ENCODE peak calls at places on chromosomes 13 and 19, in six cellular contexts. One of them, this sample, is unnamed. For H3K4me1, the result is how much of the 10 kb centered on the place peaks cover.

GRCh38 chr13:53873558-53873957 is 844.9 kb downstream of the OLFM4 start:
- DNase-seq in hepatocyte: no peak
- DNase-seq in DND-41: no peak
- DNase-seq in PC-9: no peak
- DNase-seq in left ventricle myocardium inferior: no peak
- DNase-seq in HCT116: no peak
- DNase-seq in this sample: no peak

GRCh38 chr13:21674271-21675009 is 3.6 kb downstream of the FGF9 start:
- DNase-seq in hepatocyte: peak
- DNase-seq in DND-41: no peak
- DNase-seq in PC-9: no peak
- DNase-seq in left ventricle myocardium inferior: peak
- DNase-seq in HCT116: no peak
- DNase-seq in this sample: no peak

GRCh38 chr13:60837806-60838205 is 440.8 kb downstream of the TDRD3 start:
- DNase-seq in hepatocyte: no peak
- DNase-seq in DND-41: no peak
- DNase-seq in PC-9: no peak
- DNase-seq in left ventricle myocardium inferior: no peak
- DNase-seq in HCT116: no peak
- DNase-seq in this sample: no peak

GRCh38 chr13:97279079-97279411 is 56.9 kb downstream of the MBNL2 start:
- DNase-seq in hepatocyte: no peak
- DNase-seq in DND-41: no peak
- DNase-seq in PC-9: no peak
- DNase-seq in left ventricle myocardium inferior: no peak
- DNase-seq in HCT116: no peak
- DNase-seq in this sample: no peak

GRCh38 chr19:13843104-13843921 is 33.6 kb upstream of the NANOS3 start:
- DNase-seq in hepatocyte: peak
- DNase-seq in DND-41: no peak
- DNase-seq in PC-9: peak
- DNase-seq in left ventricle myocardium inferior: peak
- DNase-seq in HCT116: no peak
- DNase-seq in this sample: peak

GRCh38 chr13:59651479-59651878 is 512.2 kb downstream of the DIAPH3 start:
- DNase-seq in hepatocyte: no peak
- DNase-seq in DND-41: no peak
- DNase-seq in PC-9: no peak
- DNase-seq in left ventricle myocardium inferior: no peak
- DNase-seq in HCT116: no peak
- DNase-seq in this sample: no peak

GRCh38 chr19:31185261-31185660 is 164.0 kb downstream of the TSHZ3 start:
- DNase-seq in hepatocyte: no peak
- DNase-seq in DND-41: no peak
- DNase-seq in PC-9: no peak
- DNase-seq in left ventricle myocardium inferior: no peak
- DNase-seq in HCT116: no peak
- DNase-seq in this sample: no peak

GRCh38 chr19:4077011-4077382 is 10.3 kb upstream of the ZBTB7A start:
- DNase-seq in hepatocyte: no peak
- DNase-seq in DND-41: no peak
- DNase-seq in PC-9: no peak
- DNase-seq in left ventricle myocardium inferior: no peak
- DNase-seq in HCT116: no peak
- DNase-seq in this sample: no peak

GRCh38 chr19:34259367-34259865 is 5.1 kb downstream of the GARRE1 start:
- DNase-seq in hepatocyte: no peak
- DNase-seq in DND-41: no peak
- DNase-seq in PC-9: no peak
- DNase-seq in left ventricle myocardium inferior: no peak
- DNase-seq in HCT116: no peak
- DNase-seq in this sample: no peak

GRCh38 chr19:28294395-28294794 is 918.6 kb downstream of the UQCRFS1 start:
- DNase-seq in hepatocyte: no peak
- DNase-seq in DND-41: no peak
- DNase-seq in PC-9: no peak
- DNase-seq in left ventricle myocardium inferior: no peak
- DNase-seq in HCT116: no peak
- DNase-seq in this sample: no peak

GRCh38 chr13:45807520-45808099 is 43.9 kb downstream of the SIAH3 start:
- DNase-seq in hepatocyte: peak
- DNase-seq in DND-41: no peak
- DNase-seq in PC-9: peak
- DNase-seq in left ventricle myocardium inferior: no peak
- DNase-seq in HCT116: peak
- DNase-seq in this sample: peak

DNA sequence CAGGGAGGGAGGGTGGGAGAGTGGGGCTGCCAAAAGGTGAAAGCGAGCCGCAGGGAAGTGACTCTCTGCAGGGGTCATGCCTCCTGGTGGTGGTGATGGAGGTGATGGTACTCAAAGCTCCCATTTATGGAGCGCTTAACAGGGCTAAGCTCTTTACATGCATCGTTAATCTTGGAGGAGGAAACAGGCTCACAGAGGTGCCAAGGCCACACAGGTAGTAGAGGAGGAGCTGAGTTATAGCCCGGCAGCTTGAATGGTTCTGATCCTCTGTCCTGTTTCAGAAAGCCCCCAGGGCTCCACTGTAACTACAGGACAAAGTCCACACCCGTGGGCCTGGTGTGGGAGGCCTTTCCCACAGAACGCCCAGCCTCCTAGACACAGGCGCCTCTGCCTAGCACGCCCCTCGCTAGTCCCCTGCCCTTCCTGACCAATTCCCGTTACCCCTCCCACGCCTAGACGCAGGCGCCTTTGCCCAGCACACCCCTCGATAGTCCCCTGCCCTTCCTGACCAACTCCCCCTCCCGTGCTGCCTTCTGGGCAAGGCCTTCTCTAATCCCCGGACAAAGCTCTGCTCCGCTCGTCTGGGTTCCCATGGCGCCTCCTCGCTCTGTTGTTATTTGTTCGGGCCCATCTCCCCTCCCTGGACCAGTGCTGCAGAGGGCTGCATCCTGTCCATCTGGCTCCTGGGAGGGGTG is 10.8 kb downstream of the PPP1R37 start:
- DNase-seq in hepatocyte: peak
- DNase-seq in DND-41: no peak
- DNase-seq in PC-9: no peak
- DNase-seq in left ventricle myocardium inferior: no peak
- DNase-seq in HCT116: no peak
- DNase-seq in this sample: no peak
- H3K4me1 ChIP-seq in hepatocyte: half or more
- H3K4me1 ChIP-seq in DND-41: under half
- H3K4me1 ChIP-seq in PC-9: under half
- H3K4me1 ChIP-seq in left ventricle myocardium inferior: half or more
- H3K4me1 ChIP-seq in HCT116: under half
- H3K4me1 ChIP-seq in this sample: under half

GRCh38 chr19:51916167-51916566 is 11.1 kb upstream of the ZNF613 start:
- DNase-seq in hepatocyte: no peak
- DNase-seq in DND-41: no peak
- DNase-seq in PC-9: no peak
- DNase-seq in left ventricle myocardium inferior: no peak
- DNase-seq in HCT116: no peak
- DNase-seq in this sample: no peak
- H3K4me1 ChIP-seq in hepatocyte: under half
- H3K4me1 ChIP-seq in DND-41: under half
- H3K4me1 ChIP-seq in PC-9: under half
- H3K4me1 ChIP-seq in left ventricle myocardium inferior: under half
- H3K4me1 ChIP-seq in HCT116: under half
- H3K4me1 ChIP-seq in this sample: under half

DNA sequence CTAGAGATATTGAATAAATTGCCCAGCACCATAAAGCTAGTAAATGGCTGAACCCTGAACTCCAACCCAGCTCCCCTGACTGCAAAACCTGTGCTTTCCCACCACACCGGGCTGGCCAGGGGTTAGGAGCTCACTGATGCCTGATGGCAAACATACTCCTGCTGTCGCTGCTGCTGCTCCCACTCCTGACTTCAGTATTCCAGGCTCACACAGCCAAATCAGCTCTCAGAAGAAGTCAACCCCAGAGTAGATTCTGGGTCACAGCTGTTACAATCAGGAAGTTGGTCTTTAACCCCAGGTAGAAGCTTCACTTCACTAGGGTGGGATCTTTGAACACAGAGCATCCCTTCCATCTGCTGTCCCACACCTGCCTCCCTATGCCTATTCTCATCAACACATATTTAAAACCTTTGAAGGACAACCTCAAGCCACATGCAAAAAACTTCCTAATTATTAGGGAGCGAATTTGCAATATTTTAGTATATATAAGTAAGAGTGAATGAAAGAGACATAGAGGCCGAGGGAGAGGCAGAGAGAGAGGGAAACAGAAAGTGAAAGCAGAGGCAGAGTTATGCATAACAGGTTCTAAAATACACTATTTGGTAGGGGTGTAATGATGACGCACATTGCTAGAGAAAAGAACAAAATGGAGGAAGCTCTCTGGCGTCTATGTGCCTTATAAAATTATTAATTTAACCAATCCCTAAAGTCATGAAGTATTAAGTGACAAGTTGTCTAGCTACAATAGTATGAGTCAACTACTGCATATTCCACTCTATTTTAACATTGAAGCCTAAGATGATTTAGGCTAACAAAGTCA is 99.4 kb upstream of the SERP2 start:
- DNase-seq in hepatocyte: peak
- DNase-seq in DND-41: peak
- DNase-seq in PC-9: peak
- DNase-seq in left ventricle myocardium inferior: no peak
- DNase-seq in HCT116: no peak
- DNase-seq in this sample: no peak
- H3K4me1 ChIP-seq in hepatocyte: under half
- H3K4me1 ChIP-seq in DND-41: half or more
- H3K4me1 ChIP-seq in PC-9: under half
- H3K4me1 ChIP-seq in left ventricle myocardium inferior: half or more
- H3K4me1 ChIP-seq in HCT116: under half
- H3K4me1 ChIP-seq in this sample: half or more

GRCh38 chr19:41880329-41880708 is 2.7 kb upstream of the ARHGEF1 start:
- DNase-seq in hepatocyte: no peak
- DNase-seq in DND-41: no peak
- DNase-seq in PC-9: no peak
- DNase-seq in left ventricle myocardium inferior: no peak
- DNase-seq in HCT116: no peak
- DNase-seq in this sample: no peak

GRCh38 chr19:41883821-41884733 is 1.1 kb downstream of the ARHGEF1 start:
- DNase-seq in hepatocyte: peak
- DNase-seq in DND-41: peak
- DNase-seq in PC-9: peak
- DNase-seq in left ventricle myocardium inferior: peak
- DNase-seq in HCT116: peak
- DNase-seq in this sample: peak

GRCh38 chr19:41879670-41880328 is 2.7 kb downstream of the CD79A start:
- DNase-seq in hepatocyte: no peak
- DNase-seq in DND-41: no peak
- DNase-seq in PC-9: no peak
- DNase-seq in left ventricle myocardium inferior: no peak
- DNase-seq in HCT116: no peak
- DNase-seq in this sample: no peak

GRCh38 chr19:41883463-41883820 is 458 bp downstream of the ARHGEF1 start:
- DNase-seq in hepatocyte: no peak
- DNase-seq in DND-41: no peak
- DNase-seq in PC-9: no peak
- DNase-seq in left ventricle myocardium inferior: no peak
- DNase-seq in HCT116: no peak
- DNase-seq in this sample: no peak

GRCh38 chr19:41882568-41883462 is at the start of gene ARHGEF1:
- DNase-seq in hepatocyte: peak
- DNase-seq in DND-41: peak
- DNase-seq in PC-9: no peak
- DNase-seq in left ventricle myocardium inferior: peak
- DNase-seq in HCT116: no peak
- DNase-seq in this sample: no peak
- H3K4me1 ChIP-seq in hepatocyte: under half
- H3K4me1 ChIP-seq in DND-41: half or more
- H3K4me1 ChIP-seq in PC-9: under half
- H3K4me1 ChIP-seq in left ventricle myocardium inferior: half or more
- H3K4me1 ChIP-seq in HCT116: under half
- H3K4me1 ChIP-seq in this sample: under half

DNA sequence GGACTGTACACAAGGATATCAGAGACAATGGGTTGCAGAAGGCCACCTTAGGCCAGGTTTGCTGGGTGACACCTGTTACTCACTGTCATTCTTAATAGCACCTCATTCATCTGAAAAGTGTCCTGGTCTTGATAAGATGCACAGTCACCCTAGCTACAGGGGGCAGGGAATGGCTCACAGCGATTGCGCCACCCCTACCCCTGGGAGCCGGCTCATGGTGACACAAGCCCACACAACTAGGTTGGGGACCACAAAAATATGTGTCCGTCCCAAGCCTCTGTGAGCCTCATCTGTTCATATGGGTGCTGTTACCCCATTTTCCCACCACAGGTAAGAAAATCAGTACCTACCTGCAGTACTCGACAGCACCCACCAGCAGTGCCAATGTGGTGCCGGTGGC is 23.4 kb downstream of the MED26 start:
- DNase-seq in hepatocyte: no peak
- DNase-seq in DND-41: no peak
- DNase-seq in PC-9: no peak
- DNase-seq in left ventricle myocardium inferior: no peak
- DNase-seq in HCT116: no peak
- DNase-seq in this sample: no peak
- H3K4me1 ChIP-seq in hepatocyte: under half
- H3K4me1 ChIP-seq in DND-41: under half
- H3K4me1 ChIP-seq in PC-9: under half
- H3K4me1 ChIP-seq in left ventricle myocardium inferior: half or more
- H3K4me1 ChIP-seq in HCT116: under half
- H3K4me1 ChIP-seq in this sample: under half

GRCh38 chr19:18440936-18441803 is 3.2 kb upstream of the ISYNA1 start:
- DNase-seq in hepatocyte: no peak
- DNase-seq in DND-41: no peak
- DNase-seq in PC-9: no peak
- DNase-seq in left ventricle myocardium inferior: no peak
- DNase-seq in HCT116: no peak
- DNase-seq in this sample: no peak
- H3K4me1 ChIP-seq in hepatocyte: under half
- H3K4me1 ChIP-seq in DND-41: under half
- H3K4me1 ChIP-seq in PC-9: under half
- H3K4me1 ChIP-seq in left ventricle myocardium inferior: under half
- H3K4me1 ChIP-seq in HCT116: under half
- H3K4me1 ChIP-seq in this sample: under half

GRCh38 chr19:38657633-38658222 is 10.3 kb downstream of the ACTN4 start:
- DNase-seq in hepatocyte: peak
- DNase-seq in DND-41: no peak
- DNase-seq in PC-9: peak
- DNase-seq in left ventricle myocardium inferior: no peak
- DNase-seq in HCT116: peak
- DNase-seq in this sample: no peak
- H3K4me1 ChIP-seq in hepatocyte: half or more
- H3K4me1 ChIP-seq in DND-41: under half
- H3K4me1 ChIP-seq in PC-9: half or more
- H3K4me1 ChIP-seq in left ventricle myocardium inferior: half or more
- H3K4me1 ChIP-seq in HCT116: half or more
- H3K4me1 ChIP-seq in this sample: under half